ENCODE peak calls at places on chromosomes 6 and 20, in nine cellular contexts. F is GM23338, B is endothelial cell of umbilical vein, K is transverse colon, C is stomach, S is HL-60, A is prostate gland, I is K562, Q is HCT116. H is an unnamed sample.

GRCh38 chr6:14844411-14844810 is 401.5 kb upstream of the JARID2 start:
- DNase-seq in F (no peak), B (no peak), K (no peak), C (no peak), S (no peak), A (no peak), I (no peak), Q (no peak), H (no peak)

GRCh38 chr6:45438849-45439406 is 61.2 kb upstream of the SUPT3H start:
- DNase-seq in F (no peak), B (peak), K (no peak), C (no peak), S (no peak), A (peak), I (no peak), Q (peak), H (no peak)

GRCh38 chr6:32244946-32245398 is 21.1 kb upstream of the NOTCH4 start:
- DNase-seq in F (peak), B (peak), K (peak), C (peak), S (peak), A (peak), I (peak), Q (peak), H (peak)

GRCh38 chr6:130027948-130028347 is 9.6 kb downstream of the L3MBTL3 start:
- DNase-seq in F (no peak), B (no peak), K (no peak), C (no peak), S (no peak), A (no peak), I (no peak), Q (no peak), H (no peak)

GRCh38 chr6:99993533-99994251 is at the start of gene MCHR2:
- DNase-seq in F (peak), B (no peak), K (no peak), C (no peak), S (no peak), A (no peak), I (no peak), Q (no peak), H (no peak)

GRCh38 chr6:97026298-97026697 is 101.8 kb downstream of the KLHL32 start:
- DNase-seq in F (no peak), B (no peak), K (no peak), C (no peak), S (no peak), A (no peak), I (no peak), Q (no peak), H (no peak)

GRCh38 chr6:112407191-112407590 is 60.1 kb downstream of the RFPL4B start:
- DNase-seq in F (no peak), B (no peak), K (no peak), C (no peak), S (no peak), A (no peak), I (no peak), Q (no peak), H (no peak)

GRCh38 chr6:33721529-33721928 is 10.0 kb upstream of the UQCC2 start:
- DNase-seq in F (no peak), B (no peak), K (no peak), C (no peak), S (no peak), A (no peak), I (no peak), Q (no peak), H (no peak)

GRCh38 chr6:121951918-121952379 is 447.5 kb upstream of the HSF2 start:
- DNase-seq in F (no peak), B (peak), K (no peak), C (no peak), S (no peak), A (peak), I (no peak), Q (no peak), H (no peak)

GRCh38 chr6:14472964-14473363 is 355.4 kb downstream of the CD83 start:
- DNase-seq in F (no peak), B (no peak), K (no peak), C (no peak), S (no peak), A (no peak), I (peak), Q (no peak), H (no peak)

GRCh38 chr20:46010491-46011405 is 2.0 kb downstream of the MMP9 start:
- DNase-seq in F (no peak), B (no peak), K (no peak), C (no peak), S (no peak), A (no peak), I (no peak), Q (no peak), H (no peak)

GRCh38 chr20:22333885-22334545 is 250.4 kb downstream of the FOXA2 start:
- DNase-seq in F (peak), B (peak), K (peak), C (peak), S (peak), A (peak), I (peak), Q (peak), H (no peak)

DNA sequence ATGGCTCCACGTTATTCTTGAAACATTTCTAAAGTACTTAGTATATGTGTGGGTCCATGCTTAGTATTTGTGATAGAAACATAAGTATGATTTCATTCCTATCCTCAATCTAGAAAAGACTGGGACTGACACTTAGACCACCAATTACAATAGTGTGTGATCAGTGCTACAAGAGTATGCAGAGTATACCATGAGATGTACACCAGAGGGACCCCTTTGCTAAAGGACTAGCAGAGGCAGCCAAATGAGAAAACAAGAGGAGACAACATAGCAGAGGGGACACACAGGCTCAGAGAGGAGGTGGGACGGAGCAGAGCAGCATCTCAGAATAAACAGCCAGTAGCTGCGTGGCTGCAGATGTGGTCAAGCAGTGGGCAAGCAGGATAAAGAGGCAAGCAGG is 21.0 kb downstream of the RMND1 start:
- DNase-seq in F (peak), B (no peak), K (no peak), C (no peak), S (no peak), A (no peak), I (no peak), Q (no peak), H (no peak)
- TF ChIP-seq POLR2AphosphoS5 in F (no peak), B (no peak), K (no peak), C (no peak), S (no peak), A (no peak), I (no peak), Q (no peak), H (no peak)

GRCh38 chr20:37316116-37316774 is 26.8 kb downstream of the MANBAL start:
- DNase-seq in F (no peak), B (no peak), K (peak), C (peak), S (peak), A (no peak), I (no peak), Q (no peak), H (no peak)
- H3K27ac ChIP-seq in F (no peak), B (no peak), K (peak), C (peak), S (peak), A (peak), I (peak), Q (no peak), H (peak)

GRCh38 chr6:71402101-71402500 is 113.5 kb downstream of the OGFRL1 start:
- DNase-seq in F (no peak), B (no peak), K (no peak), C (no peak), S (no peak), A (no peak), I (no peak), Q (no peak), H (no peak)

GRCh38 chr6:71403422-71404134 is 115.0 kb downstream of the OGFRL1 start:
- DNase-seq in F (peak), B (peak), K (no peak), C (no peak), S (no peak), A (no peak), I (no peak), Q (no peak), H (no peak)

GRCh38 chr6:71404967-71405278 is 116.3 kb downstream of the OGFRL1 start:
- DNase-seq in F (no peak), B (no peak), K (no peak), C (no peak), S (no peak), A (no peak), I (no peak), Q (no peak), H (no peak)

GRCh38 chr6:71405416-71405815 is 116.8 kb downstream of the OGFRL1 start:
- DNase-seq in F (no peak), B (no peak), K (no peak), C (no peak), S (no peak), A (no peak), I (no peak), Q (no peak), H (no peak)

GRCh38 chr6:71404145-71404966 is 115.7 kb downstream of the OGFRL1 start:
- DNase-seq in F (peak), B (peak), K (no peak), C (no peak), S (no peak), A (no peak), I (no peak), Q (peak), H (no peak)
- TF ChIP-seq POLR2AphosphoS5 in F (no peak), B (peak), K (no peak), C (no peak), S (no peak), A (peak), I (no peak), Q (no peak), H (no peak)

GRCh38 chr6:2850480-2851150 is 9.0 kb upstream of the SERPINB1 start:
- DNase-seq in F (no peak), B (peak), K (no peak), C (no peak), S (no peak), A (no peak), I (no peak), Q (no peak), H (no peak)
- H3K27ac ChIP-seq in F (peak), B (peak), K (no peak), C (peak), S (no peak), A (no peak), I (peak), Q (no peak), H (no peak)

GRCh38 chr6:136252441-136252840 is 2.3 kb upstream of the MTFR2 start:
- DNase-seq in F (no peak), B (no peak), K (no peak), C (no peak), S (no peak), A (no peak), I (no peak), Q (no peak), H (no peak)

GRCh38 chr6:136251394-136251793 is 1.3 kb upstream of the MTFR2 start:
- DNase-seq in F (no peak), B (peak), K (no peak), C (no peak), S (no peak), A (no peak), I (peak), Q (no peak), H (no peak)

GRCh38 chr6:136250686-136251008 is 536 bp upstream of the MTFR2 start:
- DNase-seq in F (no peak), B (no peak), K (no peak), C (no peak), S (no peak), A (no peak), I (no peak), Q (no peak), H (no peak)

GRCh38 chr6:136249336-136249735 is 775 bp downstream of the MTFR2 start:
- DNase-seq in F (peak), B (peak), K (no peak), C (no peak), S (no peak), A (no peak), I (no peak), Q (no peak), H (no peak)

GRCh38 chr6:136249811-136250685 is at the start of gene MTFR2:
- DNase-seq in F (peak), B (peak), K (peak), C (peak), S (peak), A (peak), I (peak), Q (peak), H (peak)
- TF ChIP-seq POLR2AphosphoS5 in F (peak), B (peak), K (peak), C (peak), S (peak), A (peak), I (peak), Q (peak), H (peak)

GRCh38 chr20:57481281-57481711 is 43.6 kb downstream of the CTCFL start:
- DNase-seq in F (no peak), B (no peak), K (no peak), C (no peak), S (no peak), A (no peak), I (no peak), Q (no peak), H (peak)
- H3K27ac ChIP-seq in F (no peak), B (no peak), K (peak), C (peak), S (no peak), A (peak), I (no peak), Q (no peak), H (no peak)

GRCh38 chr6:151436300-151436699 is 15.6 kb downstream of the RMND1 start:
- DNase-seq in F (no peak), B (no peak), K (no peak), C (no peak), S (no peak), A (no peak), I (no peak), Q (no peak), H (no peak)

GRCh38 chr6:151440498-151440897 is 11.4 kb downstream of the RMND1 start:
- DNase-seq in F (no peak), B (no peak), K (no peak), C (no peak), S (no peak), A (no peak), I (no peak), Q (no peak), H (no peak)

GRCh38 chr6:151434369-151434768 is 17.6 kb downstream of the RMND1 start:
- DNase-seq in F (no peak), B (no peak), K (no peak), C (no peak), S (no peak), A (no peak), I (no peak), Q (no peak), H (no peak)

GRCh38 chr6:151437401-151437800 is 14.5 kb downstream of the RMND1 start:
- DNase-seq in F (no peak), B (peak), K (no peak), C (no peak), S (no peak), A (no peak), I (no peak), Q (no peak), H (no peak)

GRCh38 chr6:151436814-151437213 is 15.1 kb downstream of the RMND1 start:
- DNase-seq in F (no peak), B (no peak), K (no peak), C (no peak), S (no peak), A (no peak), I (no peak), Q (no peak), H (no peak)
- TF ChIP-seq POLR2AphosphoS5 in F (no peak), B (no peak), K (no peak), C (no peak), S (no peak), A (no peak), I (no peak), Q (no peak), H (no peak)

GRCh38 chr20:32091888-32092346 is 17.6 kb upstream of the TM9SF4 start:
- DNase-seq in F (peak), B (peak), K (peak), C (peak), S (peak), A (peak), I (peak), Q (peak), H (peak)

GRCh38 chr20:32087117-32087516 is 22.4 kb upstream of the TM9SF4 start:
- DNase-seq in F (no peak), B (no peak), K (no peak), C (no peak), S (no peak), A (no peak), I (no peak), Q (no peak), H (no peak)

GRCh38 chr20:32089637-32090330 is 19.7 kb upstream of the TM9SF4 start:
- DNase-seq in F (peak), B (no peak), K (no peak), C (no peak), S (no peak), A (no peak), I (no peak), Q (no peak), H (no peak)

GRCh38 chr20:32083469-32083868 is 26.0 kb upstream of the TM9SF4 start:
- DNase-seq in F (no peak), B (no peak), K (no peak), C (no peak), S (no peak), A (no peak), I (no peak), Q (no peak), H (no peak)

DNA sequence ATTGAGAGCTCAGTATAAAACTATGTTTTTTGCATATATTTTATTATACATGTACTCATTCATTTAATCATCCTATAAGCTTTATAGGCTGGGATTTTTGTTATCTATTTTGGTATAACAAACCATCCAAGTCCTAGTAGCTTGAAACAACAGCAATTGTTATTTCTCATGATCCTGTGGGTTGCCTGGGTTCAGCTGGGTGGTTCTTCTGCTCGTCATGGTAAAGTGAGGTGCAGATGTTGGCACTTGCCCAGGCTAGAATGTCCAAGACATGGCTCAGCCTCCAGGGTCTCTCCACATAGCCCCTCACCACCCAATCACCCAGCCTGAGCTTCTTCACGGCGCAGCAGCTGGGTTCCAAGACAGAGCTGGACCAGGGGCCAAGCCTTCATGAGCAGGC is 20.8 kb upstream of the TM9SF4 start:
- DNase-seq in F (no peak), B (no peak), K (no peak), C (no peak), S (no peak), A (no peak), I (no peak), Q (no peak), H (no peak)
- H3K27ac ChIP-seq in F (no peak), B (no peak), K (no peak), C (no peak), S (no peak), A (no peak), I (no peak), Q (no peak), H (no peak)